ENCODE peak calls at places on chromosomes 1 and 21, in six cellular contexts. One of them, this sample, is unnamed.

GRCh38 chr1:2322065-2322571 is 69.2 kb downstream of the MORN1 start:
- DNase-seq in astrocyte of the cerebellum: peak
- DNase-seq in heart left ventricle: peak
- DNase-seq in MV-4-11: no peak
- DNase-seq in AML-193: no peak
- DNase-seq in endothelial cell: no peak
- DNase-seq in this sample: no peak

GRCh38 chr1:226211181-226211580 is 12.3 kb upstream of the MIXL1 start:
- DNase-seq in astrocyte of the cerebellum: no peak
- DNase-seq in heart left ventricle: no peak
- DNase-seq in MV-4-11: no peak
- DNase-seq in AML-193: no peak
- DNase-seq in endothelial cell: no peak
- DNase-seq in this sample: no peak

GRCh38 chr21:26814374-26814773 is 30.8 kb downstream of the ADAMTS1 start:
- DNase-seq in astrocyte of the cerebellum: no peak
- DNase-seq in heart left ventricle: no peak
- DNase-seq in MV-4-11: no peak
- DNase-seq in AML-193: no peak
- DNase-seq in endothelial cell: no peak
- DNase-seq in this sample: no peak

GRCh38 chr1:206706298-206706791 is 21.6 kb downstream of the MAPKAPK2 start:
- DNase-seq in astrocyte of the cerebellum: peak
- DNase-seq in heart left ventricle: peak
- DNase-seq in MV-4-11: peak
- DNase-seq in AML-193: no peak
- DNase-seq in endothelial cell: no peak
- DNase-seq in this sample: no peak

GRCh38 chr1:245860681-245861552 is 646.2 kb downstream of the SMYD3 start:
- DNase-seq in astrocyte of the cerebellum: peak
- DNase-seq in heart left ventricle: no peak
- DNase-seq in MV-4-11: no peak
- DNase-seq in AML-193: no peak
- DNase-seq in endothelial cell: no peak
- DNase-seq in this sample: no peak

GRCh38 chr1:229280921-229281320 is 10.0 kb downstream of the RAB4A start:
- DNase-seq in astrocyte of the cerebellum: no peak
- DNase-seq in heart left ventricle: no peak
- DNase-seq in MV-4-11: no peak
- DNase-seq in AML-193: no peak
- DNase-seq in endothelial cell: no peak
- DNase-seq in this sample: no peak

GRCh38 chr1:92784051-92784638 is 763 bp downstream of the EVI5 start:
- DNase-seq in astrocyte of the cerebellum: peak
- DNase-seq in heart left ventricle: peak
- DNase-seq in MV-4-11: peak
- DNase-seq in AML-193: no peak
- DNase-seq in endothelial cell: peak
- DNase-seq in this sample: peak

GRCh38 chr1:28412731-28413130 is 43.2 kb downstream of the PHACTR4 start:
- DNase-seq in astrocyte of the cerebellum: peak
- DNase-seq in heart left ventricle: no peak
- DNase-seq in MV-4-11: no peak
- DNase-seq in AML-193: no peak
- DNase-seq in endothelial cell: peak
- DNase-seq in this sample: no peak

GRCh38 chr1:85048296-85049064 is at the start of gene MCOLN3:
- DNase-seq in astrocyte of the cerebellum: no peak
- DNase-seq in heart left ventricle: peak
- DNase-seq in MV-4-11: no peak
- DNase-seq in AML-193: no peak
- DNase-seq in endothelial cell: peak
- DNase-seq in this sample: no peak

GRCh38 chr1:178768423-178768822 is 43.4 kb downstream of the RALGPS2 start:
- DNase-seq in astrocyte of the cerebellum: no peak
- DNase-seq in heart left ventricle: no peak
- DNase-seq in MV-4-11: peak
- DNase-seq in AML-193: peak
- DNase-seq in endothelial cell: no peak
- DNase-seq in this sample: no peak

GRCh38 chr21:15250384-15250783 is 185.6 kb upstream of the NRIP1 start:
- DNase-seq in astrocyte of the cerebellum: no peak
- DNase-seq in heart left ventricle: no peak
- DNase-seq in MV-4-11: no peak
- DNase-seq in AML-193: no peak
- DNase-seq in endothelial cell: no peak
- DNase-seq in this sample: no peak

GRCh38 chr1:204650911-204651570 is 34.5 kb downstream of the LRRN2 start:
- DNase-seq in astrocyte of the cerebellum: no peak
- DNase-seq in heart left ventricle: no peak
- DNase-seq in MV-4-11: no peak
- DNase-seq in AML-193: no peak
- DNase-seq in endothelial cell: no peak
- DNase-seq in this sample: no peak

GRCh38 chr1:230750576-230750975 is 3.4 kb downstream of the CAPN9 start:
- DNase-seq in astrocyte of the cerebellum: no peak
- DNase-seq in heart left ventricle: no peak
- DNase-seq in MV-4-11: no peak
- DNase-seq in AML-193: no peak
- DNase-seq in endothelial cell: no peak
- DNase-seq in this sample: no peak

GRCh38 chr1:66809736-66810326 is 8.8 kb upstream of the INSL5 start:
- DNase-seq in astrocyte of the cerebellum: no peak
- DNase-seq in heart left ventricle: no peak
- DNase-seq in MV-4-11: no peak
- DNase-seq in AML-193: no peak
- DNase-seq in endothelial cell: no peak
- DNase-seq in this sample: no peak